ENCODE peak calls at places on chromosomes 13 and 19, in five cellular contexts. I is retinal pigment epithelial cell, R is hepatocyte, J is BJ, H is fibroblast of pulmonary artery. A is an unnamed sample.

GRCh38 chr13:27174766-27175455 is 3.3 kb upstream of the USP12 start:
- DNase-seq in I (no peak), R (no peak), J (no peak), H (no peak), A (no peak)

GRCh38 chr13:94065741-94066140 is 413.7 kb downstream of the DCT start:
- DNase-seq in I (no peak), R (no peak), J (no peak), H (peak), A (no peak)

GRCh38 chr19:32630338-32630737 is 44.6 kb downstream of the ANKRD27 start:
- DNase-seq in I (no peak), R (no peak), J (no peak), H (no peak), A (no peak)

GRCh38 chr19:49017041-49017665 is at the start of gene LHB:
- DNase-seq in I (no peak), R (no peak), J (no peak), H (no peak), A (no peak)

GRCh38 chr19:13241321-13242104 is 91.3 kb downstream of the IER2 start:
- DNase-seq in I (no peak), R (no peak), J (no peak), H (no peak), A (no peak)

GRCh38 chr13:31437975-31438374 is 238.2 kb downstream of the B3GLCT start:
- DNase-seq in I (no peak), R (no peak), J (peak), H (no peak), A (no peak)

GRCh38 chr13:44293908-44294735 is 79.5 kb upstream of the SERP2 start:
- DNase-seq in I (no peak), R (no peak), J (no peak), H (peak), A (no peak)

GRCh38 chr19:1862424-1863307 is 713 bp downstream of the KLF16 start:
- DNase-seq in I (no peak), R (peak), J (no peak), H (no peak), A (no peak)

GRCh38 chr19:5799247-5800241 is 5.3 kb upstream of the NRTN start:
- DNase-seq in I (no peak), R (peak), J (no peak), H (no peak), A (no peak)

GRCh38 chr19:35582760-35583159 is 3.2 kb upstream of the PMIS2 start:
- DNase-seq in I (no peak), R (no peak), J (no peak), H (no peak), A (no peak)

GRCh38 chr19:7961930-7962626 is 18.6 kb upstream of the TIMM44 start:
- DNase-seq in I (no peak), R (no peak), J (no peak), H (no peak), A (no peak)

DNA sequence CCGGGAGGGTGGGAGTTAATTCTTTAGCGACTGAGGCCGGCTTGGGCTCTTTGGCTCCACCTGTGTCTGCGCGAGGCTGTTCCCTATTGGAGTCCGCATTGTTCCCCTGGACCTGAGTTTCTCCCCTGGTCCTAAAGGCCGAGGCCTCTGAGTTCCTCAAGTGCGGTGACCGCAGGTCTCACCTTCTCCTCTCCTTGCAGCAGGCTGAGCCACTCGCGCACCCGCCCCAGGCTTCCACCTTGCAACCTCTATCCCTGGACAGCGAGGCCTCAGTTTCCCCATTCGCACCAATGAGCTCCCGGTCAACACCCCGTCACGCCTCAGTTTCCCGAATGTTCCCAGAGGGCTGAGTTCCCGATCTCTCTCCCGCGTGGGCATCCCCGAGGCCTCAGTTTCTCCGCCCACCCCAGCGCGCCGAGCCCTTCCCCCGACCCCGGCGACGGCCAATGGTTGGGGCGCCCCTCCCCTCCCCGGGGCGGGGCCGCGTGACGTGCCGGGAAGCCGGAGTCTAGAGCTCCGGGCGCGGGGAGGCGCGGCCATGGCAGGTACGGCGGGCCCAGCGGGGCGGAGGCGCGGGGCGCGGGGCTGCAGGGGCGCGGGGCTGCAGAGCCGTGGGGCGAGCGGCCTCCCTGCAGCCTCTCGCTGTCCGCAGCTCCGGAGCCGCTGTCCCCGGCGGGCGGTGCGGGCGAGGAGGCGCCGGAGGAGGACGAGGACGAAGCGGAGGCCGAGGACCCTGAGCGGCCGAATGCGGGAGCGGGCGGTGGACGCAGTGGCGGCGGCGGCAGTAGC is at the start of gene MPND:
- DNase-seq in I (peak), R (peak), J (no peak), H (peak), A (no peak)
- TF ChIP-seq CTCF in I (peak), R (peak), J (peak), H (peak), A (peak)

DNA sequence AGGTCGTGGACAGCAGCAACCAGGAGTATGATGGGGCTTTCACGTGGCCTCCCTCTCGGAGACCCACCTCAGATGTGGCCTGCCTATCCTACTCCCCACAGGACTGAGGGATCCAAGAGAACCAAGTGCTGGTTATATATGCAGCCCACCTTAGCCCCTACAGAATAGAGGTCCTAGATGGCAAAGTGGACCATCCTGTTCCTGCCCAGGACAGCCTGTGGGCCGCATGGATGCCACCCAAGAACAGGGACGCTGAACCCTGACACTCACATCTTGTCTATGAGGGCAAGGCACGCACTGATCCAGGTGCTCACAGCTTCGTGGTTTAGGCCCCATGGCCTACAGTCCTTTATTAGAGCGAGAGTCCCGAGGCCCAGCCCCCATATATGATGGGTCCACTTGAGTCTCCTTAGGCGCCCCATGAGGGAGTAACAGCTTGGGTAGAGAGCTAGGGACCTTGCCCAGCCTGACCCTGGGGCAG is 1.5 kb upstream of the SLC27A5 start:
- DNase-seq in I (no peak), R (no peak), J (no peak), H (no peak), A (no peak)
- H3K4me3 ChIP-seq in I (no peak), R (no peak), J (no peak), H (no peak), A (no peak)

DNA sequence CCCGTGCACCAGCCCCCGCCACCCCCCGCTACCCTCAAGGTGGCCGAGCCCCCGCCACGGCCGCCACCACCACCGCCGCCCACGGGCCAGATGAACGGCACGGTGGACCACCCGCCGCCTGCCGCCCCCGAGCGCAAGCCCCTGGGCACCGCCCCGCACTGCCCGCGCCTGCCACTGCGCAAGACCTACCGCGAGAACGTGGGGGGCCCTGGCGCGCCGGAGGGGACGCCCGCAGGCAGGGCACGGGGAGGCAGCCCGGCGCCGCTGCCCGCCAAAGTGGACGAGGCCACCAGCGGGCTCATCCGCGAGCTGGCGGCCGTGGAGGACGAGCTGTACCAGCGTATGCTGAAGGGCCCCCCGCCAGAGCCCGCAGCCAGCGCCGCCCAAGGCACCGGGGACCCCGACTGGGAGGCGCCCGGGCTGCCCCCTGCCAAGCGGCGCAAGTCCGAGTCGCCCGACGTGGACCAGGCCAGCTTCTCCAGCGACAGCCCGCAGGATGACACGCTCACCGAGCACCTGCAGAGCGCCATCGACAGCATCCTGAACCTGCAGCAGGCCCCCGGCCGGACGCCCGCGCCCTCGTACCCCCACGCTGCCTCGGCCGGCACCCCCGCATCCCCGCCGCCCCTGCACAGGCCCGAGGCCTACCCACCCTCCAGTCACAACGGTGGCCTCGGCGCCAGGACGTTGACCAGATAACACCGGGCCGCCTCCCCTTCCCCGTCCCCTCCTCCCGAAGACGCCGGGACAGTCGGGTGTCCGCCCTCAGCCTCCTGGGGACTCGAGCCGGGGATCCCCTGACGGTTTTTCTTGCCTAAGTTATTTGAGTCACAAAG is 11.3 kb upstream of the EHD2 start:
- DNase-seq in I (no peak), R (no peak), J (no peak), H (no peak), A (no peak)
- TF ChIP-seq CTCF in I (no peak), R (no peak), J (no peak), H (no peak), A (no peak)

GRCh38 chr13:33236021-33236420 is 49.5 kb downstream of the STARD13 start:
- DNase-seq in I (no peak), R (no peak), J (peak), H (peak), A (no peak)
- H3K4me3 ChIP-seq in I (peak), R (no peak), J (no peak), H (no peak), A (no peak)

A was measured in HFF-Myc.